ENCODE peak calls at places on chromosomes 3 and 15, in four cellular contexts. One of them, this sample, is unnamed. For H4K20me1, the result is how much of the 10 kb centered on the place peaks cover.

GRCh38 chr3:52606373-52607085 is 70.1 kb downstream of the UQCC5 start:
- DNase-seq in fibroblast of lung: peak
- DNase-seq in endothelial cell of umbilical vein: peak
- DNase-seq in DND-41: no peak
- DNase-seq in this sample: no peak

GRCh38 chr15:94610069-94610863 is 378.9 kb downstream of the MCTP2 start:
- DNase-seq in DND-41: no peak
- DNase-seq in endothelial cell of umbilical vein: peak
- DNase-seq in fibroblast of lung: no peak
- DNase-seq in this sample: no peak

GRCh38 chr3:47612178-47612577 is 33.5 kb upstream of the CSPG5 start:
- DNase-seq in endothelial cell of umbilical vein: peak
- DNase-seq in DND-41: no peak
- DNase-seq in fibroblast of lung: peak
- DNase-seq in this sample: no peak

GRCh38 chr15:75043509-75044257 is 20.3 kb downstream of the PPCDC start:
- DNase-seq in DND-41: no peak
- DNase-seq in fibroblast of lung: peak
- DNase-seq in endothelial cell of umbilical vein: peak
- DNase-seq in this sample: peak

GRCh38 chr15:73305331-73306211 is 63.2 kb downstream of the HCN4 start:
- DNase-seq in DND-41: peak
- DNase-seq in fibroblast of lung: peak
- DNase-seq in endothelial cell of umbilical vein: peak
- DNase-seq in this sample: no peak

GRCh38 chr3:30221622-30222021 is 384.8 kb upstream of the TGFBR2 start:
- DNase-seq in DND-41: peak
- DNase-seq in endothelial cell of umbilical vein: no peak
- DNase-seq in fibroblast of lung: peak
- DNase-seq in this sample: peak

GRCh38 chr3:188229177-188229576 is 75.2 kb downstream of the LPP start:
- DNase-seq in endothelial cell of umbilical vein: peak
- DNase-seq in DND-41: no peak
- DNase-seq in fibroblast of lung: no peak
- DNase-seq in this sample: no peak

GRCh38 chr3:13016083-13016725 is 57.0 kb downstream of the IQSEC1 start:
- DNase-seq in fibroblast of lung: no peak
- DNase-seq in endothelial cell of umbilical vein: no peak
- DNase-seq in DND-41: peak
- DNase-seq in this sample: peak

GRCh38 chr3:155254445-155254844 is 39.0 kb downstream of the STRIT1 start:
- DNase-seq in endothelial cell of umbilical vein: no peak
- DNase-seq in DND-41: no peak
- DNase-seq in fibroblast of lung: no peak
- DNase-seq in this sample: no peak

GRCh38 chr15:70280781-70281180 is 183.1 kb upstream of the TLE3 start:
- DNase-seq in endothelial cell of umbilical vein: no peak
- DNase-seq in DND-41: no peak
- DNase-seq in fibroblast of lung: no peak
- DNase-seq in this sample: no peak

GRCh38 chr15:49990835-49991540 is 128.0 kb downstream of the ATP8B4 start:
- DNase-seq in DND-41: no peak
- DNase-seq in fibroblast of lung: peak
- DNase-seq in endothelial cell of umbilical vein: no peak
- DNase-seq in this sample: no peak

GRCh38 chr15:95565201-95565600 is 765.3 kb upstream of the NR2F2 start:
- DNase-seq in DND-41: no peak
- DNase-seq in endothelial cell of umbilical vein: no peak
- DNase-seq in fibroblast of lung: peak
- DNase-seq in this sample: no peak

GRCh38 chr3:127744216-127744815 is 71.6 kb downstream of the ABTB1 start:
- DNase-seq in DND-41: no peak
- DNase-seq in fibroblast of lung: no peak
- DNase-seq in endothelial cell of umbilical vein: no peak
- DNase-seq in this sample: no peak

GRCh38 chr3:54989023-54989380 is 61.1 kb upstream of the LRTM1 start:
- DNase-seq in endothelial cell of umbilical vein: no peak
- DNase-seq in DND-41: no peak
- DNase-seq in fibroblast of lung: no peak
- DNase-seq in this sample: no peak

GRCh38 chr3:50630916-50631315 is 14.0 kb downstream of the MAPKAPK3 start:
- DNase-seq in DND-41: no peak
- DNase-seq in endothelial cell of umbilical vein: no peak
- DNase-seq in fibroblast of lung: no peak
- DNase-seq in this sample: no peak

GRCh38 chr3:61530355-61530754 is 31.0 kb upstream of the PTPRG start:
- DNase-seq in fibroblast of lung: peak
- DNase-seq in DND-41: peak
- DNase-seq in endothelial cell of umbilical vein: peak
- DNase-seq in this sample: peak

GRCh38 chr15:28123408-28124023 is 24.4 kb upstream of the OCA2 start:
- DNase-seq in endothelial cell of umbilical vein: peak
- DNase-seq in fibroblast of lung: peak
- DNase-seq in DND-41: peak
- DNase-seq in this sample: peak

GRCh38 chr3:193895409-193895808 is 240.5 kb upstream of the HES1 start:
- DNase-seq in endothelial cell of umbilical vein: no peak
- DNase-seq in fibroblast of lung: no peak
- DNase-seq in DND-41: no peak
- DNase-seq in this sample: no peak

GRCh38 chr3:122456074-122456473 is 40.2 kb upstream of the WDR5B start:
- DNase-seq in fibroblast of lung: no peak
- DNase-seq in DND-41: no peak
- DNase-seq in endothelial cell of umbilical vein: no peak
- DNase-seq in this sample: no peak

GRCh38 chr15:40002295-40002694 is 36.7 kb downstream of the SRP14 start:
- DNase-seq in endothelial cell of umbilical vein: no peak
- DNase-seq in fibroblast of lung: peak
- DNase-seq in DND-41: no peak
- DNase-seq in this sample: no peak

GRCh38 chr15:32855942-32856341 is 138.1 kb downstream of the GREM1 start:
- DNase-seq in fibroblast of lung: peak
- DNase-seq in endothelial cell of umbilical vein: peak
- DNase-seq in DND-41: no peak
- DNase-seq in this sample: no peak

GRCh38 chr3:3800076-3800448 is 831 bp downstream of the LRRN1 start:
- DNase-seq in DND-41: no peak
- DNase-seq in fibroblast of lung: no peak
- DNase-seq in endothelial cell of umbilical vein: no peak
- DNase-seq in this sample: no peak

GRCh38 chr15:26032162-26032846 is 169.2 kb upstream of the ATP10A start:
- DNase-seq in endothelial cell of umbilical vein: no peak
- DNase-seq in fibroblast of lung: no peak
- DNase-seq in DND-41: no peak
- DNase-seq in this sample: no peak

GRCh38 chr3:150225986-150226385 is 182.1 kb upstream of the TSC22D2 start:
- DNase-seq in fibroblast of lung: no peak
- DNase-seq in endothelial cell of umbilical vein: peak
- DNase-seq in DND-41: no peak
- DNase-seq in this sample: no peak

GRCh38 chr3:124552224-124552623 is 178.0 kb upstream of the UMPS start:
- DNase-seq in DND-41: no peak
- DNase-seq in fibroblast of lung: no peak
- DNase-seq in endothelial cell of umbilical vein: peak
- DNase-seq in this sample: no peak

GRCh38 chr15:80977627-80978036 is 12.0 kb downstream of the MESD start:
- DNase-seq in endothelial cell of umbilical vein: peak
- DNase-seq in DND-41: peak
- DNase-seq in fibroblast of lung: peak
- DNase-seq in this sample: peak

GRCh38 chr3:111541911-111542483 is at the start of gene CD96:
- DNase-seq in endothelial cell of umbilical vein: no peak
- DNase-seq in fibroblast of lung: peak
- DNase-seq in DND-41: peak
- DNase-seq in this sample: no peak

GRCh38 chr15:99230867-99231266 is 18.5 kb downstream of the TTC23 start:
- DNase-seq in endothelial cell of umbilical vein: no peak
- DNase-seq in fibroblast of lung: no peak
- DNase-seq in DND-41: no peak
- DNase-seq in this sample: no peak

GRCh38 chr3:128307781-128308469 is 154.6 kb downstream of the EEFSEC start:
- DNase-seq in DND-41: no peak
- DNase-seq in endothelial cell of umbilical vein: no peak
- DNase-seq in fibroblast of lung: no peak
- DNase-seq in this sample: no peak

GRCh38 chr15:47384316-47384715 is 333.0 kb upstream of the SEMA6D start:
- DNase-seq in fibroblast of lung: peak
- DNase-seq in endothelial cell of umbilical vein: peak
- DNase-seq in DND-41: no peak
- DNase-seq in this sample: no peak

GRCh38 chr3:170356596-170357175 is 829 bp upstream of the SKIL start:
- DNase-seq in DND-41: no peak
- DNase-seq in endothelial cell of umbilical vein: peak
- DNase-seq in fibroblast of lung: peak
- DNase-seq in this sample: peak

GRCh38 chr3:16090013-16090412 is 84.5 kb upstream of the GALNT15 start:
- DNase-seq in DND-41: no peak
- DNase-seq in endothelial cell of umbilical vein: peak
- DNase-seq in fibroblast of lung: peak
- DNase-seq in this sample: no peak

GRCh38 chr15:91055548-91056331 is 33.3 kb upstream of the VPS33B start:
- DNase-seq in DND-41: peak
- DNase-seq in fibroblast of lung: peak
- DNase-seq in endothelial cell of umbilical vein: peak
- DNase-seq in this sample: peak

DNA sequence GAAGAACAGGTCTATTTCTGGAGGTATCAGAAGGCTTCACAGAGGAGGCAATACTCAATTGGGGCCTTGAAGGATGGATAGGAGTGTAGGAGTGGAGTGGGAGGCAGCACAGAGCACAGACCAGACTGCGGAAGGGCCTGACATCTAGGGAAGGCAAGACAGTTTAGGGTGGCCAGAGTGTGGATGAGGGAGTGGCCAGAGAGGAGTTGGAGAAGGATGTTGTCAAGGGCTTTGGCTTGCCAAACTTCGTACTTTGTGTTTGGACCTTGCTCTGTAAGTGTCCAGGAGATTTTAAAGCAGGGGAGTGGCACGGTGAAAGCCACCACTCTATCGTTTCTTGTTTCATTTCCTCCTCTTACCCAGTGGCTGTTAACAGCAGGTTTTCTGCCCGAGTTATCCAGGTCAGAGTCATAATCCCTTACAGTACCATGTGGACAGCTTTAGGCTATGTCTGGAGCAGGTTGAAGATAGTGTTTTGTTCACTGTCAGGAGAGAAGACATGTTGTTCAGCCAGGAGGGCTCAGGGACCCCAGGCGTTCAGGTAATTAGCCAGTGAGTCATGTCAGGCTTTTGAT is 12.3 kb downstream of the SMAD3 start:
- DNase-seq in DND-41: no peak
- DNase-seq in fibroblast of lung: no peak
- DNase-seq in endothelial cell of umbilical vein: no peak
- DNase-seq in this sample: no peak
- H4K20me1 ChIP-seq in DND-41: under half
- H4K20me1 ChIP-seq in fibroblast of lung: under half
- H4K20me1 ChIP-seq in endothelial cell of umbilical vein: under half
- H4K20me1 ChIP-seq in this sample: under half

GRCh38 chr3:114672692-114673447 is 379.0 kb downstream of the TIGIT start:
- DNase-seq in fibroblast of lung: no peak
- DNase-seq in DND-41: no peak
- DNase-seq in endothelial cell of umbilical vein: no peak
- DNase-seq in this sample: no peak

GRCh38 chr3:114668099-114668498 is 374.3 kb downstream of the TIGIT start:
- DNase-seq in DND-41: no peak
- DNase-seq in endothelial cell of umbilical vein: no peak
- DNase-seq in fibroblast of lung: peak
- DNase-seq in this sample: no peak

GRCh38 chr3:114671741-114672510 is 378.1 kb downstream of the TIGIT start:
- DNase-seq in fibroblast of lung: no peak
- DNase-seq in DND-41: no peak
- DNase-seq in endothelial cell of umbilical vein: no peak
- DNase-seq in this sample: no peak

GRCh38 chr3:114666613-114667012 is 372.8 kb downstream of the TIGIT start:
- DNase-seq in DND-41: no peak
- DNase-seq in fibroblast of lung: no peak
- DNase-seq in endothelial cell of umbilical vein: peak
- DNase-seq in this sample: no peak

GRCh38 chr3:114669614-114670013 is 375.8 kb downstream of the TIGIT start:
- DNase-seq in fibroblast of lung: peak
- DNase-seq in endothelial cell of umbilical vein: no peak
- DNase-seq in DND-41: no peak
- DNase-seq in this sample: no peak
- H3K9ac ChIP-seq in fibroblast of lung: no peak
- H3K9ac ChIP-seq in endothelial cell of umbilical vein: no peak
- H3K9ac ChIP-seq in DND-41: no peak
- H3K9ac ChIP-seq in this sample: no peak

GRCh38 chr15:84780492-84780891 is 32.1 kb downstream of the ZNF592 start:
- DNase-seq in DND-41: no peak
- DNase-seq in fibroblast of lung: no peak
- DNase-seq in endothelial cell of umbilical vein: no peak
- DNase-seq in this sample: no peak
- H4K20me1 ChIP-seq in DND-41: under half
- H4K20me1 ChIP-seq in fibroblast of lung: under half
- H4K20me1 ChIP-seq in endothelial cell of umbilical vein: under half
- H4K20me1 ChIP-seq in this sample: under half

GRCh38 chr3:32391643-32392529 is at the start of gene CMTM7:
- DNase-seq in DND-41: peak
- DNase-seq in endothelial cell of umbilical vein: peak
- DNase-seq in fibroblast of lung: peak
- DNase-seq in this sample: peak
- H3K9ac ChIP-seq in DND-41: peak
- H3K9ac ChIP-seq in endothelial cell of umbilical vein: peak
- H3K9ac ChIP-seq in fibroblast of lung: peak
- H3K9ac ChIP-seq in this sample: peak

GRCh38 chr3:72423643-72424042 is 424.6 kb downstream of the SHQ1 start:
- DNase-seq in endothelial cell of umbilical vein: no peak
- DNase-seq in fibroblast of lung: no peak
- DNase-seq in DND-41: no peak
- DNase-seq in this sample: no peak

GRCh38 chr3:72418149-72418686 is 430.0 kb downstream of the SHQ1 start:
- DNase-seq in fibroblast of lung: peak
- DNase-seq in endothelial cell of umbilical vein: no peak
- DNase-seq in DND-41: no peak
- DNase-seq in this sample: no peak

GRCh38 chr3:72421786-72422185 is 426.5 kb downstream of the SHQ1 start:
- DNase-seq in fibroblast of lung: no peak
- DNase-seq in DND-41: no peak
- DNase-seq in endothelial cell of umbilical vein: no peak
- DNase-seq in this sample: no peak

GRCh38 chr3:72414481-72415016 is 433.7 kb downstream of the SHQ1 start:
- DNase-seq in DND-41: no peak
- DNase-seq in fibroblast of lung: peak
- DNase-seq in endothelial cell of umbilical vein: no peak
- DNase-seq in this sample: no peak

DNA sequence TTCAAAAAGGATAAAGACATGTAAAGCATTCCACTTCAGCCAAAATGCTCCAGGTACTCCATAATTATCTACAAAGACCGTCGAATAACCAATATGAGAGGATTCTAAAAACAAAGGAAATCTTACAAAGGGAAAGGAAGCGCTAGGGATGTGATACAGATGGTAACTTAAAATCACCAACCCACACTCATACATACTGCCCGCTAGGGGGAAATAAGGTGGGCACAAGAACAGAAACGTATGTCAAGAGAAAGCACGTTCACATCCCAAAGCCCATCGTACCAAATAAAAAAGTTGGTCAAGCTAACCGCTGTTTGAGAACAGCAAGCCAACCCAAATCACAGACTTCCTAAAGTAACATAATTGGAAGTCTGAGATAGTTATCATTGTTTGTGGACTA is 429.4 kb downstream of the SHQ1 start:
- DNase-seq in fibroblast of lung: no peak
- DNase-seq in endothelial cell of umbilical vein: peak
- DNase-seq in DND-41: no peak
- DNase-seq in this sample: no peak
- H4K20me1 ChIP-seq in fibroblast of lung: under half
- H4K20me1 ChIP-seq in endothelial cell of umbilical vein: under half
- H4K20me1 ChIP-seq in DND-41: half or more
- H4K20me1 ChIP-seq in this sample: under half